ENCODE peak calls at places on chromosome 16, in ten cellular contexts. One of them, this sample, is unnamed.

GRCh38 chr16:66653581-66654350 is 42.8 kb downstream of the CMTM4 start:
- DNase-seq in neural progenitor cell: no peak
- DNase-seq in heart left ventricle: no peak
- DNase-seq in COR-L47: no peak
- DNase-seq in anterior cingulate cortex: no peak
- DNase-seq in tibial artery: no peak
- DNase-seq in amygdala: no peak
- DNase-seq in fibroblast of mammary gland: peak; percentile 59
- DNase-seq in midbrain: no peak
- DNase-seq in T-helper 9 cell: no peak
- DNase-seq in this sample: no peak

GRCh38 chr16:2516391-2517240 is 2.9 kb downstream of the ATP6V0C start:
- DNase-seq in neural progenitor cell: no peak
- DNase-seq in heart left ventricle: no peak
- DNase-seq in COR-L47: no peak
- DNase-seq in anterior cingulate cortex: no peak
- DNase-seq in tibial artery: no peak
- DNase-seq in amygdala: peak; percentile 26
- DNase-seq in fibroblast of mammary gland: no peak
- DNase-seq in midbrain: peak; percentile 23
- DNase-seq in T-helper 9 cell: no peak
- DNase-seq in this sample: no peak

GRCh38 chr16:66954097-66954659 is 6.9 kb upstream of the CES3 start:
- DNase-seq in neural progenitor cell: peak; percentile 50
- DNase-seq in heart left ventricle: no peak
- DNase-seq in COR-L47: peak; percentile 63
- DNase-seq in anterior cingulate cortex: peak; percentile 18
- DNase-seq in tibial artery: peak; percentile 82
- DNase-seq in amygdala: peak; percentile 70
- DNase-seq in fibroblast of mammary gland: peak; percentile 75
- DNase-seq in midbrain: peak; percentile 79
- DNase-seq in T-helper 9 cell: peak; percentile 66
- DNase-seq in this sample: peak; percentile 79

GRCh38 chr16:24188143-24188542 is 68.0 kb upstream of the CACNG3 start:
- DNase-seq in neural progenitor cell: no peak
- DNase-seq in heart left ventricle: no peak
- DNase-seq in COR-L47: no peak
- DNase-seq in anterior cingulate cortex: no peak
- DNase-seq in tibial artery: no peak
- DNase-seq in amygdala: no peak
- DNase-seq in fibroblast of mammary gland: no peak
- DNase-seq in midbrain: no peak
- DNase-seq in T-helper 9 cell: no peak
- DNase-seq in this sample: no peak

GRCh38 chr16:17439580-17439979 is 31.2 kb downstream of the XYLT1 start:
- DNase-seq in neural progenitor cell: no peak
- DNase-seq in heart left ventricle: no peak
- DNase-seq in COR-L47: no peak
- DNase-seq in anterior cingulate cortex: no peak
- DNase-seq in tibial artery: no peak
- DNase-seq in amygdala: no peak
- DNase-seq in fibroblast of mammary gland: no peak
- DNase-seq in midbrain: no peak
- DNase-seq in T-helper 9 cell: no peak
- DNase-seq in this sample: no peak

GRCh38 chr16:49194499-49195260 is 87.0 kb downstream of the CBLN1 start:
- DNase-seq in neural progenitor cell: no peak
- DNase-seq in heart left ventricle: peak; percentile 44
- DNase-seq in COR-L47: no peak
- DNase-seq in anterior cingulate cortex: no peak
- DNase-seq in tibial artery: no peak
- DNase-seq in amygdala: no peak
- DNase-seq in fibroblast of mammary gland: no peak
- DNase-seq in midbrain: no peak
- DNase-seq in T-helper 9 cell: no peak
- DNase-seq in this sample: no peak

GRCh38 chr16:67543582-67543981 is 15.0 kb downstream of the RIPOR1 start:
- DNase-seq in neural progenitor cell: no peak
- DNase-seq in heart left ventricle: no peak
- DNase-seq in COR-L47: no peak
- DNase-seq in anterior cingulate cortex: no peak
- DNase-seq in tibial artery: no peak
- DNase-seq in amygdala: no peak
- DNase-seq in fibroblast of mammary gland: no peak
- DNase-seq in midbrain: no peak
- DNase-seq in T-helper 9 cell: no peak
- DNase-seq in this sample: no peak

GRCh38 chr16:56774009-56774408 is 44.1 kb downstream of the NUP93 start:
- DNase-seq in neural progenitor cell: no peak
- DNase-seq in heart left ventricle: no peak
- DNase-seq in COR-L47: no peak
- DNase-seq in anterior cingulate cortex: no peak
- DNase-seq in tibial artery: no peak
- DNase-seq in amygdala: no peak
- DNase-seq in fibroblast of mammary gland: no peak
- DNase-seq in midbrain: no peak
- DNase-seq in T-helper 9 cell: no peak
- DNase-seq in this sample: no peak

GRCh38 chr16:67163903-67164558 is 514 bp upstream of the HSF4 start:
- DNase-seq in neural progenitor cell: peak; percentile 48
- DNase-seq in heart left ventricle: no peak
- DNase-seq in COR-L47: peak; percentile 66
- DNase-seq in anterior cingulate cortex: no peak
- DNase-seq in tibial artery: no peak
- DNase-seq in amygdala: no peak
- DNase-seq in fibroblast of mammary gland: no peak
- DNase-seq in midbrain: peak; percentile 42
- DNase-seq in T-helper 9 cell: no peak
- DNase-seq in this sample: no peak